ENCODE peak calls at places on chromosomes 2 and 18, in nine cellular contexts. I is epithelial cell of proximal tubule, D is nucleus accumbens, V is fibroblast of mammary gland, P is mucosa of gallbladder, G is colonic mucosa, Z is cardiac muscle cell, U is fibroblast of lung, W is HTR-8/SVneo. E is an unnamed sample.

GRCh38 chr2:113157897-113158753 is 15.6 kb upstream of the PSD4 start:
- DNase-seq in I (no peak), D (no peak), V (peak), P (no peak), G (peak), Z (peak), U (peak), W (peak), E (no peak)

GRCh38 chr2:100137877-100138570 is 4.4 kb downstream of the AFF3 start:
- DNase-seq in I (no peak), D (no peak), V (no peak), P (no peak), G (no peak), Z (no peak), U (no peak), W (no peak), E (no peak)

GRCh38 chr2:63059434-63060078 is 8.9 kb downstream of the OTX1 start:
- DNase-seq in I (no peak), D (no peak), V (no peak), P (no peak), G (no peak), Z (no peak), U (no peak), W (no peak), E (no peak)

GRCh38 chr2:126797622-126798275 is 100.9 kb upstream of the TEX51 start:
- DNase-seq in I (no peak), D (no peak), V (no peak), P (no peak), G (peak), Z (no peak), U (no peak), W (no peak), E (no peak)

GRCh38 chr2:189391201-189391600 is 50.1 kb upstream of the WDR75 start:
- DNase-seq in I (no peak), D (no peak), V (peak), P (no peak), G (no peak), Z (no peak), U (no peak), W (no peak), E (no peak)

GRCh38 chr2:102369866-102370265 is 14.3 kb downstream of the IL18R1 start:
- DNase-seq in I (no peak), D (no peak), V (no peak), P (no peak), G (no peak), Z (no peak), U (no peak), W (no peak), E (no peak)

GRCh38 chr2:233824373-233824772 is 30.0 kb downstream of the HJURP start:
- DNase-seq in I (no peak), D (no peak), V (no peak), P (no peak), G (no peak), Z (no peak), U (no peak), W (no peak), E (no peak)

GRCh38 chr2:68465081-68465916 is 1.8 kb downstream of the FBXO48 start:
- DNase-seq in I (no peak), D (no peak), V (peak), P (no peak), G (no peak), Z (no peak), U (peak), W (no peak), E (no peak)

GRCh38 chr2:97951155-97951670 is 44.5 kb downstream of the TMEM131 start:
- DNase-seq in I (no peak), D (no peak), V (no peak), P (no peak), G (no peak), Z (no peak), U (no peak), W (no peak), E (no peak)

GRCh38 chr2:134739261-134739878 is 20.6 kb upstream of the TMEM163 start:
- DNase-seq in I (no peak), D (no peak), V (no peak), P (no peak), G (no peak), Z (no peak), U (no peak), W (no peak), E (no peak)

GRCh38 chr2:223925106-223925505 is 20.0 kb downstream of the WDFY1 start:
- DNase-seq in I (no peak), D (no peak), V (peak), P (no peak), G (no peak), Z (peak), U (peak), W (no peak), E (no peak)

GRCh38 chr2:239378918-239379640 is 21.7 kb downstream of the HDAC4 start:
- DNase-seq in I (no peak), D (no peak), V (no peak), P (no peak), G (no peak), Z (no peak), U (no peak), W (no peak), E (no peak)

GRCh38 chr2:34229998-34230397 is 630.9 kb upstream of the FAM98A start:
- DNase-seq in I (no peak), D (no peak), V (no peak), P (no peak), G (no peak), Z (no peak), U (no peak), W (no peak), E (no peak)

GRCh38 chr2:85277416-85278158 is 50.2 kb downstream of the TGOLN2 start:
- DNase-seq in I (no peak), D (no peak), V (peak), P (peak), G (peak), Z (peak), U (peak), W (no peak), E (peak)

GRCh38 chr2:61759718-61760117 is 94.1 kb downstream of the FAM161A start:
- DNase-seq in I (no peak), D (no peak), V (peak), P (no peak), G (no peak), Z (peak), U (peak), W (peak), E (peak)

GRCh38 chr2:130798472-130799221 is 38.1 kb upstream of the ARHGEF4 start:
- DNase-seq in I (no peak), D (peak), V (no peak), P (no peak), G (no peak), Z (peak), U (peak), W (no peak), E (no peak)

GRCh38 chr2:134375935-134376334 is 122.1 kb downstream of the MGAT5 start:
- DNase-seq in I (no peak), D (no peak), V (peak), P (peak), G (peak), Z (peak), U (peak), W (no peak), E (no peak)

GRCh38 chr18:470661-471501 is 29.6 kb downstream of the COLEC12 start:
- DNase-seq in I (peak), D (no peak), V (peak), P (no peak), G (no peak), Z (peak), U (peak), W (no peak), E (no peak)

GRCh38 chr2:66170681-66171234 is 264.2 kb upstream of the MEIS1 start:
- DNase-seq in I (no peak), D (no peak), V (no peak), P (no peak), G (no peak), Z (no peak), U (no peak), W (no peak), E (no peak)

GRCh38 chr2:136139601-136140000 is 21.7 kb upstream of the CXCR4 start:
- DNase-seq in I (no peak), D (no peak), V (no peak), P (no peak), G (no peak), Z (no peak), U (no peak), W (no peak), E (no peak)

GRCh38 chr18:59084286-59084779 is 55.4 kb upstream of the SEC11C start:
- DNase-seq in I (no peak), D (peak), V (peak), P (peak), G (peak), Z (peak), U (peak), W (peak), E (peak)

GRCh38 chr2:223536546-223536945 is 65.6 kb downstream of the SCG2 start:
- DNase-seq in I (no peak), D (no peak), V (no peak), P (no peak), G (no peak), Z (no peak), U (peak), W (no peak), E (no peak)

GRCh38 chr18:79857082-79857661 is 59.4 kb downstream of the KCNG2 start:
- DNase-seq in I (no peak), D (no peak), V (peak), P (no peak), G (peak), Z (peak), U (peak), W (peak), E (no peak)